ENCODE peak calls at places on chromosome 4, in nine cellular contexts. Z is SIG-M5; N is ureter; R is H9; W is activated CD4-positive, CD25-positive, alpha-beta regulatory T cell treated with anti-CD3 and anti-CD28 coated beads, Interleukin-2, amount 50 U/mL, for 72 hours; S is HTR-8/SVneo; B is pulmonary artery endothelial cell; X is cardiac fibroblast; J is suprapubic skin. P is an unnamed sample.

GRCh38 chr4:114659386-114660008 is 60.9 kb downstream of the UGT8 start:
- DNase-seq in Z (no peak), N (peak), R (peak), W (no peak), S (peak), B (peak), X (peak), J (no peak), P (peak)

GRCh38 chr4:183823394-183823793 is 81.7 kb upstream of the STOX2 start:
- DNase-seq in Z (no peak), N (no peak), R (no peak), W (no peak), S (peak), B (no peak), X (peak), J (no peak), P (no peak)

GRCh38 chr4:139528377-139529005 is 27.5 kb downstream of the SETD7 start:
- DNase-seq in Z (peak), N (no peak), R (no peak), W (no peak), S (no peak), B (no peak), X (peak), J (peak), P (no peak)

GRCh38 chr4:185358514-185359433 is 37.0 kb downstream of the LRP2BP start:
- DNase-seq in Z (no peak), N (no peak), R (no peak), W (no peak), S (peak), B (peak), X (peak), J (no peak), P (no peak)

GRCh38 chr4:24736066-24736465 is 59.3 kb upstream of the SOD3 start:
- DNase-seq in Z (no peak), N (no peak), R (peak), W (no peak), S (no peak), B (peak), X (peak), J (no peak), P (no peak)

GRCh38 chr4:6031831-6032230 is 13.6 kb upstream of the C4orf50 start:
- DNase-seq in Z (no peak), N (no peak), R (no peak), W (no peak), S (no peak), B (no peak), X (no peak), J (no peak), P (no peak)

GRCh38 chr4:3873446-3874415 is 107.5 kb downstream of the ADRA2C start:
- DNase-seq in Z (no peak), N (no peak), R (peak), W (no peak), S (no peak), B (no peak), X (no peak), J (peak), P (no peak)

GRCh38 chr4:152652102-152652501 is 27.7 kb downstream of the TMEM154 start:
- DNase-seq in Z (no peak), N (no peak), R (no peak), W (no peak), S (no peak), B (no peak), X (no peak), J (no peak), P (no peak)

GRCh38 chr4:123096038-123096437 is 173.6 kb upstream of the NUDT6 start:
- DNase-seq in Z (peak), N (no peak), R (no peak), W (no peak), S (no peak), B (no peak), X (peak), J (no peak), P (no peak)

GRCh38 chr4:39068907-39069306 is 6.9 kb downstream of the KLHL5 start:
- DNase-seq in Z (no peak), N (no peak), R (no peak), W (no peak), S (no peak), B (no peak), X (no peak), J (no peak), P (no peak)

GRCh38 chr4:1752284-1753041 is 31.1 kb downstream of the TACC3 start:
- DNase-seq in Z (no peak), N (peak), R (no peak), W (peak), S (no peak), B (no peak), X (peak), J (no peak), P (no peak)